ENCODE peak calls at places on chromosome 9, in seven cellular contexts. L is fibroblast of the aortic adventitia, I is bronchial epithelial cell, K is mesothelial cell of epicardium, W is tibial artery, P is Peyer's patch, E is cardiac muscle cell. T is an unnamed sample.

GRCh38 chr9:13688990-13689600 is 409.6 kb upstream of the MPDZ start:
- DNase-seq in W (no peak), P (no peak), L (peak; percentile 59), E (peak; percentile 50), K (no peak), I (peak; percentile 33), T (no peak)

GRCh38 chr9:89274838-89275237 is 36.2 kb upstream of the CKS2 start:
- DNase-seq in L (peak; percentile 43), E (peak; percentile 89), W (no peak), I (peak; percentile 73), P (no peak), K (no peak), T (no peak)

GRCh38 chr9:89080193-89080592 is 88.9 kb downstream of the S1PR3 start:
- DNase-seq in P (no peak), E (peak; percentile 84), L (peak; percentile 75), K (no peak), I (no peak), W (peak; percentile 50), T (no peak)

GRCh38 chr9:111052831-111053230 is 14.6 kb upstream of the LPAR1 start:
- DNase-seq in E (no peak), K (no peak), I (peak; percentile 82), P (no peak), L (peak; percentile 41), W (no peak), T (no peak)

GRCh38 chr9:101119206-101119819 is 90.8 kb downstream of the PLPPR1 start:
- DNase-seq in P (no peak), K (peak; percentile 24), E (peak; percentile 25), W (no peak), I (peak; percentile 54), L (peak; percentile 0), T (no peak)

GRCh38 chr9:37341704-37342103 is 80.8 kb upstream of the GRHPR start:
- DNase-seq in L (no peak), P (no peak), W (no peak), I (no peak), K (no peak), E (no peak), T (no peak)

GRCh38 chr9:78676009-78676408 is 379.1 kb downstream of the PSAT1 start:
- DNase-seq in E (peak; percentile 5), P (no peak), L (no peak), W (no peak), I (no peak), K (no peak), T (no peak)

GRCh38 chr9:76338418-76338817 is 55.8 kb downstream of the RFK start:
- DNase-seq in L (no peak), E (no peak), I (no peak), P (no peak), W (no peak), K (no peak), T (no peak)

GRCh38 chr9:4425358-4426045 is 64.8 kb upstream of the SLC1A1 start:
- DNase-seq in I (peak; percentile 54), K (no peak), W (peak; percentile 21), P (no peak), E (peak; percentile 56), L (peak; percentile 34), T (no peak)

GRCh38 chr9:34501889-34502425 is 20.8 kb downstream of the ENHO start:
- DNase-seq in P (no peak), E (peak; percentile 97), I (no peak), W (peak; percentile 35), K (no peak), L (peak; percentile 96), T (no peak)

GRCh38 chr9:28999057-28999456 is 1425.8 kb upstream of the C9orf72 start:
- DNase-seq in P (no peak), K (no peak), W (no peak), E (no peak), I (peak; percentile 21), L (no peak), T (no peak)

GRCh38 chr9:27950382-27950781 is 377.1 kb upstream of the C9orf72 start:
- DNase-seq in L (no peak), P (no peak), I (no peak), E (no peak), K (no peak), W (no peak), T (no peak)

GRCh38 chr9:4510546-4511322 is 20.5 kb downstream of the SLC1A1 start:
- DNase-seq in W (no peak), K (no peak), P (no peak), L (no peak), I (peak; percentile 58), E (no peak), T (no peak)

GRCh38 chr9:105157178-105157583 is 87.3 kb upstream of the SLC44A1 start:
- DNase-seq in W (peak; percentile 54), L (peak; percentile 88), P (peak; percentile 20), E (peak; percentile 88), K (no peak), I (peak; percentile 72), T (no peak)

DNA sequence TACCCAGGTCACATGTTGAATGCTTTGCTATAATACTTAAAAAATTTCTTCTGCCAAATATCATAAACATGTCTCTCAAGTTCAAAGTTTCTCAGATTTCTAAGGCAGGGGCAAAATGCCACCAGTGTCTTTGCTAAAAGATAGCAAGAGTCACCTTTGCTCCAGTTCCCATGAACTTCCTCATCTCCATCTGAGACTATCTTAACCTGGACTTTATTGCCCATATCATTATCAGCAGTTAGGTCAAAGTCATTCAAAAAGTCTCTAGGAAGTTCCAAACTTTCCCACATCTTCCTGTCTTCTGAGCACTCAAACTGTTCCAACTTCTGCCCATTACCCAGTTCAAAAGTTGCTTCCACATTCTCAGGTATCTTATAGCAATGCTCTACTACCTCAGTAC is 307.7 kb upstream of the TNC start:
- DNase-seq in I (no peak), E (no peak), W (no peak), K (no peak), L (no peak), P (no peak), T (no peak)
- TF ChIP-seq CTCF in I (no peak), E (no peak), W (no peak), K (no peak), L (no peak), P (no peak), T (no peak)

GRCh38 chr9:133470427-133470924 is 8.4 kb downstream of the SLC2A6 start:
- DNase-seq in E (no peak), I (no peak), W (no peak), K (no peak), L (no peak), P (no peak), T (no peak)
- TF ChIP-seq CTCF in E (no peak), I (no peak), W (no peak), K (no peak), L (no peak), P (no peak), T (no peak)

DNA sequence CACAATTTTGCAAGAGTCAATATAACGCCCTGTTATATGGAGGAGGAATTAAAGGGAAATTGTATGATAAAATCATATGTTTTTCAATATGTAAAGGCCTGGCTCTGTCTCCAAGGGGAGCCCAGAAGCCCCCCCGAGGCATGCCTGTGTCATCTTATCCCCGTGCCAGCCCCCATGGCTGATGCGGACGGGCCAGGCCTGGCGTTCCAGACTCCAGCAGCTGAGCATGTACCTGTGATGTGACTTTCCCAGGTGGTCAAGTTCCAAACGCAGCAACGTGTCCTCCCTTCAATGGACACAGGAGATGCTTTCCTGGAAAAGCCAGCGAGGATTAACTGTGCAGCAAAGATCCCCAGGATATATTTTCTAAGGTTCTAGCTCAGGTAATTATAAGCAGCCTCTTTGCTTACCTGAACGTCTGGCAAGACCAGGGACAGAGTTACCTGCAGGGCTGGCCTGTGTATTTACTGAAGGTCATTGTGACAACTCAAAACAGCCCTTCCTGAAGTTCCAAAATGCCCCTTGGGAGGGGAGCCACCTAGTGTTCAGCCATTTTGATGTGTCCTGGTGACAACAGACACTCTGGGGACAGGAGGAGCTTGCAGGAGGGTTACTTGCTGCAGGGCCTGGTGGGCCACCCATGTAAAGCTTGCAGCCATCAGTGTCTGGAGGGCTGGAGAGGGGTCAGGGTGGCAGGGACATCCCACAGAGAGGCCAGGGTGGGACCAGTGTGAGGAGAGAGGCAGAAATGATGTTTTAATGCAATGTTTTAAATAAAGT is 53.3 kb upstream of the RNU6ATAC start:
- DNase-seq in W (no peak), K (no peak), I (no peak), L (no peak), P (no peak), E (no peak), T (no peak)
- TF ChIP-seq CTCF in W (no peak), K (no peak), I (no peak), L (no peak), P (no peak), E (no peak), T (peak; percentile 11)

GRCh38 chr9:112921549-112921948 is 30.9 kb upstream of the SLC46A2 start:
- DNase-seq in I (peak; percentile 61), L (peak; percentile 65), K (no peak), E (peak; percentile 72), W (no peak), P (no peak), T (no peak)

DNA sequence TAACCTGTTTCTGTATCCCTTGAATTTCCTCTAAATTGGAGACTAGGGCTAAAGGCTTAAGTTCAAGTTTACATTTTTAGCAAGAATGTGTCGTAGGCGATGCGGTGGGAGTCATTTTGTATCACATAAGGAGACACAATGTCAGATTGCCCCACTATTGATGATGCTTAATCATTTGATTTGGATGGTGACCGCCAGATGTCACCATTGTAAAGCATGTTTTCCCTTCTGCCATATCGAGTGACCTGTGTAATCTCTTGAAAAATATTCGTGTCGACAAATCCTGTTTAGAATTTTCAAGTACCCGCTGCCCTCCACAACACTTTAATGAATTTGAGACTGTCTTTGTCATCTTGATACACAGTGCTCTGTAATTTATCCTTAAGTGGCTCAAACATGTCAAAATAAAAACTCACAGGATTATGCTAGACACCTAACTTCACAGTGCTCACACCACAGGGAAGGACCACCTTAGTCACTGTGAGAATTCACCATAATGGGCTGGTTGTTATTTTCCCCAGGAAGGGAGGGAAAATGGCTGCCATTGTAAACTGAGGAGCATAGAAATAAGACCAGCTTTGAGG is 34.5 kb upstream of the SLC46A2 start:
- DNase-seq in E (peak; percentile 52), K (no peak), W (no peak), L (peak; percentile 43), I (peak; percentile 33), P (no peak), T (no peak)
- TF ChIP-seq CTCF in E (peak; percentile 39), K (no peak), W (peak; percentile 39), L (peak; percentile 25), I (peak; percentile 48), P (no peak), T (peak; percentile 62)

GRCh38 chr9:69322256-69322655 is 2.8 kb upstream of the ENTREP1 start:
- DNase-seq in W (no peak), K (no peak), P (no peak), I (peak; percentile 12), E (no peak), L (no peak), T (no peak)

GRCh38 chr9:69323886-69324285 is 1.1 kb upstream of the ENTREP1 start:
- DNase-seq in I (no peak), P (no peak), K (no peak), L (peak; percentile 5), E (no peak), W (no peak), T (no peak)

GRCh38 chr9:69324549-69325401 is at the start of gene ENTREP1:
- DNase-seq in E (peak; percentile 39), W (peak; percentile 32), P (no peak), I (peak; percentile 62), K (no peak), L (peak; percentile 20), T (no peak)

GRCh38 chr9:69325409-69326212 is 596 bp downstream of the ENTREP1 start:
- DNase-seq in I (no peak), L (no peak), E (no peak), W (no peak), K (no peak), P (no peak), T (no peak)

GRCh38 chr9:69326261-69326660 is 1.2 kb downstream of the ENTREP1 start:
- DNase-seq in P (no peak), L (no peak), E (no peak), I (no peak), K (no peak), W (no peak), T (no peak)
- TF ChIP-seq CTCF in P (no peak), L (no peak), E (no peak), I (no peak), K (no peak), W (no peak), T (no peak)